ENCODE peak calls at places on chromosomes 13 and 19, in six cellular contexts. W, K, X, M, F and O are unnamed samples.

GRCh38 chr13:46543307-46543706 is 9.7 kb upstream of the LRCH1 start:
- DNase-seq in W (no peak), M (no peak), K (no peak), X (no peak), F (no peak), O (no peak)

GRCh38 chr19:44356383-44357111 is at the start of gene ZNF112:
- DNase-seq in W (peak; percentile 84), K (no peak), F (peak; percentile 91), M (peak; percentile 94), X (peak; percentile 86), O (no peak)

GRCh38 chr13:109336730-109337129 is 449.7 kb downstream of the IRS2 start:
- DNase-seq in X (peak; percentile 32), M (no peak), W (peak; percentile 64), F (peak; percentile 91), K (no peak), O (no peak)

GRCh38 chr19:18895038-18895827 is 725 bp downstream of the CERS1 start:
- DNase-seq in X (peak; percentile 78), M (peak; percentile 88), F (peak; percentile 66), K (no peak), W (no peak), O (no peak)

GRCh38 chr13:90686438-90686837 is 661.0 kb upstream of the MIR17HG start:
- DNase-seq in X (no peak), F (peak; percentile 74), K (no peak), M (no peak), W (peak; percentile 9), O (no peak)

GRCh38 chr19:16328824-16329482 is 4.3 kb downstream of the KLF2 start:
- DNase-seq in K (no peak), W (no peak), M (no peak), X (peak; percentile 43), F (peak; percentile 48), O (peak; percentile 57)

GRCh38 chr13:33073338-33073737 is 57.1 kb downstream of the KL start:
- DNase-seq in K (no peak), M (no peak), W (no peak), F (no peak), X (no peak), O (no peak)

GRCh38 chr13:57345526-57345925 is 178.5 kb downstream of the PRR20E start:
- DNase-seq in K (no peak), X (no peak), F (no peak), W (no peak), M (no peak), O (no peak)

GRCh38 chr19:48913114-48913513 is 13.0 kb downstream of the NUCB1 start:
- DNase-seq in M (no peak), K (no peak), X (peak; percentile 27), F (peak; percentile 47), W (no peak), O (no peak)

GRCh38 chr19:29672933-29673336 is 7.7 kb downstream of the PLEKHF1 start:
- DNase-seq in W (no peak), K (peak; percentile 72), M (no peak), X (no peak), F (no peak), O (peak; percentile 84)